ENCODE peak calls at places on chromosomes 6 and 20, in ten cellular contexts. U, A, V, J, W, T, K, C, O and D are unnamed samples.

GRCh38 chr6:52612336-52613096 is 35.7 kb upstream of the TRAM2 start:
- DNase-seq in J (no peak), C (no peak), U (no peak), O (no peak), W (no peak), T (no peak), K (no peak), A (no peak), V (no peak), D (no peak)

GRCh38 chr20:44839481-44839880 is 29.1 kb upstream of the RIMS4 start:
- DNase-seq in T (no peak), V (no peak), O (no peak), A (no peak), J (no peak), C (no peak), W (no peak), U (no peak), K (no peak), D (no peak)

GRCh38 chr20:52001999-52002666 is 189.4 kb downstream of the ZFP64 start:
- DNase-seq in A (no peak), V (peak; percentile 26), K (no peak), C (no peak), J (no peak), W (no peak), O (no peak), U (no peak), T (no peak), D (no peak)

GRCh38 chr6:52576392-52577021 is 353 bp downstream of the TRAM2 start:
- DNase-seq in W (no peak), U (peak; percentile 55), V (peak; percentile 75), O (peak; percentile 68), T (no peak), K (no peak), A (peak; percentile 62), C (peak; percentile 54), J (peak; percentile 27), D (peak; percentile 73)

GRCh38 chr6:29603930-29604329 is 19.0 kb downstream of the OR2H2 start:
- DNase-seq in C (no peak), U (no peak), A (no peak), K (no peak), O (no peak), T (no peak), W (no peak), V (no peak), J (no peak), D (no peak)

GRCh38 chr6:73657201-73657600 is 3.4 kb upstream of the SLC17A5 start:
- DNase-seq in A (no peak), C (no peak), V (no peak), U (no peak), J (no peak), T (no peak), K (no peak), O (no peak), W (no peak), D (no peak)

GRCh38 chr6:169473663-169474062 is 220.0 kb upstream of the THBS2 start:
- DNase-seq in K (no peak), O (no peak), A (no peak), W (no peak), V (no peak), U (peak; percentile 1), T (no peak), J (no peak), C (no peak), D (no peak)

GRCh38 chr6:167569041-167569805 is 244.3 kb downstream of the TTLL2 start:
- DNase-seq in K (no peak), V (no peak), C (no peak), J (no peak), O (no peak), W (no peak), T (no peak), U (no peak), A (no peak), D (no peak)

GRCh38 chr20:43744966-43745733 is 18.3 kb upstream of the GTSF1L start:
- DNase-seq in C (no peak), O (no peak), T (no peak), U (peak; percentile 32), K (no peak), J (no peak), V (peak; percentile 25), W (no peak), A (no peak), D (peak; percentile 19)

GRCh38 chr20:62217913-62218773 is 1.9 kb downstream of the HRH3 start:
- DNase-seq in A (no peak), K (no peak), V (peak; percentile 49), T (no peak), J (no peak), O (no peak), C (no peak), W (no peak), U (no peak), D (no peak)

GRCh38 chr6:149727793-149728498 is 10.0 kb upstream of the LATS1 start:
- DNase-seq in C (no peak), W (no peak), O (no peak), T (no peak), U (no peak), A (no peak), J (no peak), K (no peak), V (no peak), D (no peak)

GRCh38 chr6:144340541-144341371 is 55.6 kb downstream of the UTRN start:
- DNase-seq in V (no peak), K (no peak), O (peak; percentile 29), A (no peak), C (no peak), J (no peak), T (no peak), U (no peak), W (no peak), D (peak; percentile 74)